ENCODE peak calls at places on chromosomes 7 and 10, in nine cellular contexts. One of them, this sample, is unnamed.

GRCh38 chr7:92823042-92823441 is 13.3 kb downstream of the CDK6 start:
- DNase-seq in HS-5: no peak
- DNase-seq in ovary: no peak
- DNase-seq in NCI-H1092: no peak
- DNase-seq in NCI-H2081 treated with DMSO at 0.1 percent for 48 hours: no peak
- DNase-seq in stimulated activated CD4-positive, alpha-beta T cell treated with anti-CD3 and anti-CD28 coated beads, Interleukin-4, amount 100 ng/mL, for 24 hours: no peak
- DNase-seq in Caki2: no peak
- DNase-seq in fibroblast of gingiva: no peak
- DNase-seq in stimulated activated naive CD4-positive, alpha-beta T cell: no peak
- DNase-seq in this sample: no peak

GRCh38 chr10:10533417-10533816 is 484.3 kb upstream of the CELF2 start:
- DNase-seq in HS-5: no peak
- DNase-seq in ovary: no peak
- DNase-seq in NCI-H1092: no peak
- DNase-seq in NCI-H2081 treated with DMSO at 0.1 percent for 48 hours: no peak
- DNase-seq in stimulated activated CD4-positive, alpha-beta T cell treated with anti-CD3 and anti-CD28 coated beads, Interleukin-4, amount 100 ng/mL, for 24 hours: no peak
- DNase-seq in Caki2: no peak
- DNase-seq in fibroblast of gingiva: no peak
- DNase-seq in stimulated activated naive CD4-positive, alpha-beta T cell: no peak
- DNase-seq in this sample: no peak

GRCh38 chr7:27345164-27345887 is 102.7 kb downstream of the EVX1 start:
- DNase-seq in HS-5: no peak
- DNase-seq in ovary: no peak
- DNase-seq in NCI-H1092: no peak
- DNase-seq in NCI-H2081 treated with DMSO at 0.1 percent for 48 hours: no peak
- DNase-seq in stimulated activated CD4-positive, alpha-beta T cell treated with anti-CD3 and anti-CD28 coated beads, Interleukin-4, amount 100 ng/mL, for 24 hours: no peak
- DNase-seq in Caki2: no peak
- DNase-seq in fibroblast of gingiva: no peak
- DNase-seq in stimulated activated naive CD4-positive, alpha-beta T cell: no peak
- DNase-seq in this sample: no peak

GRCh38 chr7:134865001-134865845 is 85.8 kb downstream of the CALD1 start:
- DNase-seq in HS-5: no peak
- DNase-seq in ovary: no peak
- DNase-seq in NCI-H1092: no peak
- DNase-seq in NCI-H2081 treated with DMSO at 0.1 percent for 48 hours: no peak
- DNase-seq in stimulated activated CD4-positive, alpha-beta T cell treated with anti-CD3 and anti-CD28 coated beads, Interleukin-4, amount 100 ng/mL, for 24 hours: peak
- DNase-seq in Caki2: no peak
- DNase-seq in fibroblast of gingiva: peak
- DNase-seq in stimulated activated naive CD4-positive, alpha-beta T cell: peak
- DNase-seq in this sample: no peak

GRCh38 chr10:101570764-101571572 is 17.1 kb downstream of the POLL start:
- DNase-seq in HS-5: no peak
- DNase-seq in ovary: peak
- DNase-seq in NCI-H1092: no peak
- DNase-seq in NCI-H2081 treated with DMSO at 0.1 percent for 48 hours: no peak
- DNase-seq in stimulated activated CD4-positive, alpha-beta T cell treated with anti-CD3 and anti-CD28 coated beads, Interleukin-4, amount 100 ng/mL, for 24 hours: no peak
- DNase-seq in Caki2: no peak
- DNase-seq in fibroblast of gingiva: no peak
- DNase-seq in stimulated activated naive CD4-positive, alpha-beta T cell: no peak
- DNase-seq in this sample: no peak

GRCh38 chr7:15707570-15707969 is 21.1 kb upstream of the MEOX2 start:
- DNase-seq in HS-5: no peak
- DNase-seq in ovary: no peak
- DNase-seq in NCI-H1092: no peak
- DNase-seq in NCI-H2081 treated with DMSO at 0.1 percent for 48 hours: no peak
- DNase-seq in stimulated activated CD4-positive, alpha-beta T cell treated with anti-CD3 and anti-CD28 coated beads, Interleukin-4, amount 100 ng/mL, for 24 hours: no peak
- DNase-seq in Caki2: no peak
- DNase-seq in fibroblast of gingiva: no peak
- DNase-seq in stimulated activated naive CD4-positive, alpha-beta T cell: no peak
- DNase-seq in this sample: no peak

GRCh38 chr7:116211006-116211912 is 920 bp downstream of the TES start:
- DNase-seq in HS-5: no peak
- DNase-seq in ovary: peak
- DNase-seq in NCI-H1092: peak
- DNase-seq in NCI-H2081 treated with DMSO at 0.1 percent for 48 hours: no peak
- DNase-seq in stimulated activated CD4-positive, alpha-beta T cell treated with anti-CD3 and anti-CD28 coated beads, Interleukin-4, amount 100 ng/mL, for 24 hours: peak
- DNase-seq in Caki2: peak
- DNase-seq in fibroblast of gingiva: peak
- DNase-seq in stimulated activated naive CD4-positive, alpha-beta T cell: peak
- DNase-seq in this sample: peak

GRCh38 chr7:2157473-2158279 is 75.1 kb downstream of the MAD1L1 start:
- DNase-seq in HS-5: no peak
- DNase-seq in ovary: peak
- DNase-seq in NCI-H1092: peak
- DNase-seq in NCI-H2081 treated with DMSO at 0.1 percent for 48 hours: no peak
- DNase-seq in stimulated activated CD4-positive, alpha-beta T cell treated with anti-CD3 and anti-CD28 coated beads, Interleukin-4, amount 100 ng/mL, for 24 hours: no peak
- DNase-seq in Caki2: peak
- DNase-seq in fibroblast of gingiva: peak
- DNase-seq in stimulated activated naive CD4-positive, alpha-beta T cell: no peak
- DNase-seq in this sample: peak

GRCh38 chr7:126727930-126728331 is 524.8 kb downstream of the GRM8 start:
- DNase-seq in HS-5: peak
- DNase-seq in ovary: no peak
- DNase-seq in NCI-H1092: no peak
- DNase-seq in NCI-H2081 treated with DMSO at 0.1 percent for 48 hours: no peak
- DNase-seq in stimulated activated CD4-positive, alpha-beta T cell treated with anti-CD3 and anti-CD28 coated beads, Interleukin-4, amount 100 ng/mL, for 24 hours: no peak
- DNase-seq in Caki2: no peak
- DNase-seq in fibroblast of gingiva: no peak
- DNase-seq in stimulated activated naive CD4-positive, alpha-beta T cell: no peak
- DNase-seq in this sample: no peak

GRCh38 chr10:83127942-83128575 is 1011.2 kb upstream of the GHITM start:
- DNase-seq in HS-5: no peak
- DNase-seq in ovary: no peak
- DNase-seq in NCI-H1092: no peak
- DNase-seq in NCI-H2081 treated with DMSO at 0.1 percent for 48 hours: no peak
- DNase-seq in stimulated activated CD4-positive, alpha-beta T cell treated with anti-CD3 and anti-CD28 coated beads, Interleukin-4, amount 100 ng/mL, for 24 hours: no peak
- DNase-seq in Caki2: no peak
- DNase-seq in fibroblast of gingiva: no peak
- DNase-seq in stimulated activated naive CD4-positive, alpha-beta T cell: no peak
- DNase-seq in this sample: no peak

GRCh38 chr10:113555751-113556150 is 2.9 kb downstream of the HABP2 start:
- DNase-seq in HS-5: no peak
- DNase-seq in ovary: no peak
- DNase-seq in NCI-H1092: no peak
- DNase-seq in NCI-H2081 treated with DMSO at 0.1 percent for 48 hours: no peak
- DNase-seq in stimulated activated CD4-positive, alpha-beta T cell treated with anti-CD3 and anti-CD28 coated beads, Interleukin-4, amount 100 ng/mL, for 24 hours: no peak
- DNase-seq in Caki2: no peak
- DNase-seq in fibroblast of gingiva: no peak
- DNase-seq in stimulated activated naive CD4-positive, alpha-beta T cell: no peak
- DNase-seq in this sample: no peak

GRCh38 chr10:37975407-37975991 is 948 bp downstream of the ZNF25 start:
- DNase-seq in HS-5: peak
- DNase-seq in ovary: no peak
- DNase-seq in NCI-H1092: no peak
- DNase-seq in NCI-H2081 treated with DMSO at 0.1 percent for 48 hours: no peak
- DNase-seq in stimulated activated CD4-positive, alpha-beta T cell treated with anti-CD3 and anti-CD28 coated beads, Interleukin-4, amount 100 ng/mL, for 24 hours: no peak
- DNase-seq in Caki2: peak
- DNase-seq in fibroblast of gingiva: no peak
- DNase-seq in stimulated activated naive CD4-positive, alpha-beta T cell: peak
- DNase-seq in this sample: peak

GRCh38 chr7:112437038-112437437 is 13.2 kb upstream of the IFRD1 start:
- DNase-seq in HS-5: no peak
- DNase-seq in ovary: no peak
- DNase-seq in NCI-H1092: no peak
- DNase-seq in NCI-H2081 treated with DMSO at 0.1 percent for 48 hours: no peak
- DNase-seq in stimulated activated CD4-positive, alpha-beta T cell treated with anti-CD3 and anti-CD28 coated beads, Interleukin-4, amount 100 ng/mL, for 24 hours: no peak
- DNase-seq in Caki2: peak
- DNase-seq in fibroblast of gingiva: no peak
- DNase-seq in stimulated activated naive CD4-positive, alpha-beta T cell: no peak
- DNase-seq in this sample: no peak

GRCh38 chr7:140723002-140723401 is 26.5 kb downstream of the NDUFB2 start:
- DNase-seq in HS-5: no peak
- DNase-seq in ovary: no peak
- DNase-seq in NCI-H1092: no peak
- DNase-seq in NCI-H2081 treated with DMSO at 0.1 percent for 48 hours: no peak
- DNase-seq in stimulated activated CD4-positive, alpha-beta T cell treated with anti-CD3 and anti-CD28 coated beads, Interleukin-4, amount 100 ng/mL, for 24 hours: no peak
- DNase-seq in Caki2: no peak
- DNase-seq in fibroblast of gingiva: no peak
- DNase-seq in stimulated activated naive CD4-positive, alpha-beta T cell: peak
- DNase-seq in this sample: no peak

GRCh38 chr10:49579621-49580020 is 30.5 kb upstream of the SLC18A3 start:
- DNase-seq in HS-5: no peak
- DNase-seq in ovary: no peak
- DNase-seq in NCI-H1092: no peak
- DNase-seq in NCI-H2081 treated with DMSO at 0.1 percent for 48 hours: no peak
- DNase-seq in stimulated activated CD4-positive, alpha-beta T cell treated with anti-CD3 and anti-CD28 coated beads, Interleukin-4, amount 100 ng/mL, for 24 hours: no peak
- DNase-seq in Caki2: no peak
- DNase-seq in fibroblast of gingiva: no peak
- DNase-seq in stimulated activated naive CD4-positive, alpha-beta T cell: no peak
- DNase-seq in this sample: no peak

GRCh38 chr10:130761032-130761575 is 550.4 kb downstream of the TCERG1L start:
- DNase-seq in HS-5: no peak
- DNase-seq in ovary: no peak
- DNase-seq in NCI-H1092: no peak
- DNase-seq in NCI-H2081 treated with DMSO at 0.1 percent for 48 hours: no peak
- DNase-seq in stimulated activated CD4-positive, alpha-beta T cell treated with anti-CD3 and anti-CD28 coated beads, Interleukin-4, amount 100 ng/mL, for 24 hours: no peak
- DNase-seq in Caki2: no peak
- DNase-seq in fibroblast of gingiva: no peak
- DNase-seq in stimulated activated naive CD4-positive, alpha-beta T cell: no peak
- DNase-seq in this sample: no peak

GRCh38 chr7:38368191-38368605 is 94.8 kb upstream of the TARP start:
- DNase-seq in HS-5: no peak
- DNase-seq in ovary: peak
- DNase-seq in NCI-H1092: peak
- DNase-seq in NCI-H2081 treated with DMSO at 0.1 percent for 48 hours: no peak
- DNase-seq in stimulated activated CD4-positive, alpha-beta T cell treated with anti-CD3 and anti-CD28 coated beads, Interleukin-4, amount 100 ng/mL, for 24 hours: peak
- DNase-seq in Caki2: peak
- DNase-seq in fibroblast of gingiva: peak
- DNase-seq in stimulated activated naive CD4-positive, alpha-beta T cell: peak
- DNase-seq in this sample: peak

GRCh38 chr10:131469551-131469950 is 158.0 kb upstream of the TCERG1L start:
- DNase-seq in HS-5: no peak
- DNase-seq in ovary: no peak
- DNase-seq in NCI-H1092: no peak
- DNase-seq in NCI-H2081 treated with DMSO at 0.1 percent for 48 hours: no peak
- DNase-seq in stimulated activated CD4-positive, alpha-beta T cell treated with anti-CD3 and anti-CD28 coated beads, Interleukin-4, amount 100 ng/mL, for 24 hours: no peak
- DNase-seq in Caki2: no peak
- DNase-seq in fibroblast of gingiva: no peak
- DNase-seq in stimulated activated naive CD4-positive, alpha-beta T cell: no peak
- DNase-seq in this sample: no peak

GRCh38 chr7:5139998-5140397 is 50.0 kb upstream of the WIPI2 start:
- DNase-seq in HS-5: no peak
- DNase-seq in ovary: no peak
- DNase-seq in NCI-H1092: peak
- DNase-seq in NCI-H2081 treated with DMSO at 0.1 percent for 48 hours: no peak
- DNase-seq in stimulated activated CD4-positive, alpha-beta T cell treated with anti-CD3 and anti-CD28 coated beads, Interleukin-4, amount 100 ng/mL, for 24 hours: no peak
- DNase-seq in Caki2: no peak
- DNase-seq in fibroblast of gingiva: no peak
- DNase-seq in stimulated activated naive CD4-positive, alpha-beta T cell: peak
- DNase-seq in this sample: peak

GRCh38 chr7:35856175-35856574 is 55.3 kb downstream of the SEPTIN7 start:
- DNase-seq in HS-5: no peak
- DNase-seq in ovary: no peak
- DNase-seq in NCI-H1092: no peak
- DNase-seq in NCI-H2081 treated with DMSO at 0.1 percent for 48 hours: no peak
- DNase-seq in stimulated activated CD4-positive, alpha-beta T cell treated with anti-CD3 and anti-CD28 coated beads, Interleukin-4, amount 100 ng/mL, for 24 hours: no peak
- DNase-seq in Caki2: no peak
- DNase-seq in fibroblast of gingiva: no peak
- DNase-seq in stimulated activated naive CD4-positive, alpha-beta T cell: no peak
- DNase-seq in this sample: no peak

GRCh38 chr10:76869931-76870330 is 767.7 kb downstream of the KCNMA1 start:
- DNase-seq in HS-5: no peak
- DNase-seq in ovary: no peak
- DNase-seq in NCI-H1092: no peak
- DNase-seq in NCI-H2081 treated with DMSO at 0.1 percent for 48 hours: no peak
- DNase-seq in stimulated activated CD4-positive, alpha-beta T cell treated with anti-CD3 and anti-CD28 coated beads, Interleukin-4, amount 100 ng/mL, for 24 hours: no peak
- DNase-seq in Caki2: no peak
- DNase-seq in fibroblast of gingiva: peak
- DNase-seq in stimulated activated naive CD4-positive, alpha-beta T cell: no peak
- DNase-seq in this sample: no peak

GRCh38 chr10:29849434-29849833 is 210.0 kb downstream of the JCAD start:
- DNase-seq in HS-5: peak
- DNase-seq in ovary: no peak
- DNase-seq in NCI-H1092: no peak
- DNase-seq in NCI-H2081 treated with DMSO at 0.1 percent for 48 hours: no peak
- DNase-seq in stimulated activated CD4-positive, alpha-beta T cell treated with anti-CD3 and anti-CD28 coated beads, Interleukin-4, amount 100 ng/mL, for 24 hours: no peak
- DNase-seq in Caki2: no peak
- DNase-seq in fibroblast of gingiva: peak
- DNase-seq in stimulated activated naive CD4-positive, alpha-beta T cell: no peak
- DNase-seq in this sample: peak

GRCh38 chr10:34489973-34490372 is 325.1 kb downstream of the PARD3 start:
- DNase-seq in HS-5: no peak
- DNase-seq in ovary: no peak
- DNase-seq in NCI-H1092: no peak
- DNase-seq in NCI-H2081 treated with DMSO at 0.1 percent for 48 hours: no peak
- DNase-seq in stimulated activated CD4-positive, alpha-beta T cell treated with anti-CD3 and anti-CD28 coated beads, Interleukin-4, amount 100 ng/mL, for 24 hours: no peak
- DNase-seq in Caki2: peak
- DNase-seq in fibroblast of gingiva: peak
- DNase-seq in stimulated activated naive CD4-positive, alpha-beta T cell: no peak
- DNase-seq in this sample: no peak

GRCh38 chr10:60099998-60100747 is 193.8 kb upstream of the CCDC6 start:
- DNase-seq in HS-5: no peak
- DNase-seq in ovary: no peak
- DNase-seq in NCI-H1092: peak
- DNase-seq in NCI-H2081 treated with DMSO at 0.1 percent for 48 hours: no peak
- DNase-seq in stimulated activated CD4-positive, alpha-beta T cell treated with anti-CD3 and anti-CD28 coated beads, Interleukin-4, amount 100 ng/mL, for 24 hours: peak
- DNase-seq in Caki2: peak
- DNase-seq in fibroblast of gingiva: peak
- DNase-seq in stimulated activated naive CD4-positive, alpha-beta T cell: peak
- DNase-seq in this sample: no peak

GRCh38 chr10:97748116-97748515 is 11.2 kb downstream of the ZFYVE27 start:
- DNase-seq in HS-5: no peak
- DNase-seq in ovary: no peak
- DNase-seq in NCI-H1092: no peak
- DNase-seq in NCI-H2081 treated with DMSO at 0.1 percent for 48 hours: no peak
- DNase-seq in stimulated activated CD4-positive, alpha-beta T cell treated with anti-CD3 and anti-CD28 coated beads, Interleukin-4, amount 100 ng/mL, for 24 hours: no peak
- DNase-seq in Caki2: no peak
- DNase-seq in fibroblast of gingiva: no peak
- DNase-seq in stimulated activated naive CD4-positive, alpha-beta T cell: no peak
- DNase-seq in this sample: no peak

GRCh38 chr10:505459-505858 is 184.0 kb downstream of the DIP2C start:
- DNase-seq in HS-5: no peak
- DNase-seq in ovary: peak
- DNase-seq in NCI-H1092: no peak
- DNase-seq in NCI-H2081 treated with DMSO at 0.1 percent for 48 hours: no peak
- DNase-seq in stimulated activated CD4-positive, alpha-beta T cell treated with anti-CD3 and anti-CD28 coated beads, Interleukin-4, amount 100 ng/mL, for 24 hours: no peak
- DNase-seq in Caki2: no peak
- DNase-seq in fibroblast of gingiva: no peak
- DNase-seq in stimulated activated naive CD4-positive, alpha-beta T cell: no peak
- DNase-seq in this sample: no peak

GRCh38 chr10:93073539-93074136 is at the start of gene CYP26A1:
- DNase-seq in HS-5: no peak
- DNase-seq in ovary: no peak
- DNase-seq in NCI-H1092: no peak
- DNase-seq in NCI-H2081 treated with DMSO at 0.1 percent for 48 hours: no peak
- DNase-seq in stimulated activated CD4-positive, alpha-beta T cell treated with anti-CD3 and anti-CD28 coated beads, Interleukin-4, amount 100 ng/mL, for 24 hours: no peak
- DNase-seq in Caki2: peak
- DNase-seq in fibroblast of gingiva: no peak
- DNase-seq in stimulated activated naive CD4-positive, alpha-beta T cell: no peak
- DNase-seq in this sample: no peak

GRCh38 chr10:16792675-16793074 is 24.5 kb downstream of the RSU1 start:
- DNase-seq in HS-5: no peak
- DNase-seq in ovary: no peak
- DNase-seq in NCI-H1092: no peak
- DNase-seq in NCI-H2081 treated with DMSO at 0.1 percent for 48 hours: no peak
- DNase-seq in stimulated activated CD4-positive, alpha-beta T cell treated with anti-CD3 and anti-CD28 coated beads, Interleukin-4, amount 100 ng/mL, for 24 hours: no peak
- DNase-seq in Caki2: no peak
- DNase-seq in fibroblast of gingiva: peak
- DNase-seq in stimulated activated naive CD4-positive, alpha-beta T cell: no peak
- DNase-seq in this sample: no peak

GRCh38 chr7:74043523-74043951 is 15.6 kb downstream of the ELN start:
- DNase-seq in HS-5: no peak
- DNase-seq in ovary: no peak
- DNase-seq in NCI-H1092: peak
- DNase-seq in NCI-H2081 treated with DMSO at 0.1 percent for 48 hours: peak
- DNase-seq in stimulated activated CD4-positive, alpha-beta T cell treated with anti-CD3 and anti-CD28 coated beads, Interleukin-4, amount 100 ng/mL, for 24 hours: no peak
- DNase-seq in Caki2: no peak
- DNase-seq in fibroblast of gingiva: peak
- DNase-seq in stimulated activated naive CD4-positive, alpha-beta T cell: no peak
- DNase-seq in this sample: no peak

GRCh38 chr10:42970451-42971250 is 106.2 kb upstream of the RET start:
- DNase-seq in HS-5: no peak
- DNase-seq in ovary: peak
- DNase-seq in NCI-H1092: no peak
- DNase-seq in NCI-H2081 treated with DMSO at 0.1 percent for 48 hours: no peak
- DNase-seq in stimulated activated CD4-positive, alpha-beta T cell treated with anti-CD3 and anti-CD28 coated beads, Interleukin-4, amount 100 ng/mL, for 24 hours: no peak
- DNase-seq in Caki2: no peak
- DNase-seq in fibroblast of gingiva: no peak
- DNase-seq in stimulated activated naive CD4-positive, alpha-beta T cell: no peak
- DNase-seq in this sample: no peak

GRCh38 chr7:53437336-53437735 is 401.9 kb downstream of the POM121L12 start:
- DNase-seq in HS-5: no peak
- DNase-seq in ovary: no peak
- DNase-seq in NCI-H1092: no peak
- DNase-seq in NCI-H2081 treated with DMSO at 0.1 percent for 48 hours: no peak
- DNase-seq in stimulated activated CD4-positive, alpha-beta T cell treated with anti-CD3 and anti-CD28 coated beads, Interleukin-4, amount 100 ng/mL, for 24 hours: no peak
- DNase-seq in Caki2: no peak
- DNase-seq in fibroblast of gingiva: no peak
- DNase-seq in stimulated activated naive CD4-positive, alpha-beta T cell: no peak
- DNase-seq in this sample: no peak